ENCODE peak calls at places on chromosomes 11 and 22, in five cellular contexts. Q is NCI-H1092 treated with DMSO at 0.1 percent for 48 hours; L is kidney; C is stimulated activated naive CD4-positive, alpha-beta T cell; E is mucosa of descending colon. Y is an unnamed sample.

GRCh38 chr22:44269757-44270555 is 42.8 kb downstream of the SHISAL1 start:
- DNase-seq in Q (no peak), L (no peak), C (no peak), E (no peak), Y (peak; percentile 20)

GRCh38 chr11:63769044-63769718 is 606 bp upstream of the ZFTA start:
- DNase-seq in Q (no peak), L (peak; percentile 79), C (peak; percentile 28), E (peak; percentile 60), Y (peak; percentile 52)

GRCh38 chr22:27867114-27867957 is 51.7 kb downstream of the PITPNB start:
- DNase-seq in Q (no peak), L (no peak), C (no peak), E (no peak), Y (no peak)

GRCh38 chr11:10097615-10098014 is 196.4 kb downstream of the SBF2 start:
- DNase-seq in Q (no peak), L (no peak), C (no peak), E (no peak), Y (no peak)

GRCh38 chr11:123219066-123219697 is 24.1 kb upstream of the CLMP start:
- DNase-seq in Q (no peak), L (no peak), C (no peak), E (no peak), Y (no peak)

GRCh38 chr22:50612715-50613221 is 12.2 kb downstream of the MAPK8IP2 start:
- DNase-seq in Q (no peak), L (no peak), C (no peak), E (peak; percentile 70), Y (no peak)

GRCh38 chr22:38250642-38251354 is 22.0 kb downstream of the TMEM184B start:
- DNase-seq in Q (no peak), L (no peak), C (no peak), E (no peak), Y (no peak)

GRCh38 chr11:24324211-24324610 is 172.6 kb upstream of the LUZP2 start:
- DNase-seq in Q (no peak), L (no peak), C (no peak), E (no peak), Y (no peak)

GRCh38 chr11:18324381-18324780 is 2.0 kb downstream of the GTF2H1 start:
- DNase-seq in Q (no peak), L (no peak), C (no peak), E (no peak), Y (no peak)

GRCh38 chr22:36368359-36368983 is 19.3 kb downstream of the MYH9 start:
- DNase-seq in Q (no peak), L (no peak), C (peak; percentile 25), E (no peak), Y (no peak)

GRCh38 chr11:8831861-8832260 is 79.1 kb upstream of the AKIP1 start:
- DNase-seq in Q (no peak), L (no peak), C (no peak), E (no peak), Y (no peak)

GRCh38 chr22:42799462-42800405 is 57.3 kb downstream of the ARFGAP3 start:
- DNase-seq in Q (no peak), L (no peak), C (no peak), E (no peak), Y (no peak)

GRCh38 chr11:3962406-3962840 is 107.0 kb downstream of the STIM1 start:
- DNase-seq in Q (peak; percentile 2), L (no peak), C (no peak), E (no peak), Y (no peak)

GRCh38 chr22:23520875-23521441 is 59.1 kb downstream of the IGLL1 start:
- DNase-seq in Q (peak; percentile 63), L (peak; percentile 86), C (no peak), E (peak; percentile 55), Y (peak; percentile 54)

GRCh38 chr11:118715837-118716260 is 36.4 kb upstream of the TREH start:
- DNase-seq in Q (no peak), L (no peak), C (no peak), E (no peak), Y (no peak)

Y was measured in lower lobe of right lung.